ENCODE peak calls at places on chromosomes 1 and 21, in seven cellular contexts. K is mammary epithelial cell, H is RWPE1, J is endothelial cell, D is suprapubic skin, I is epithelial cell of esophagus, W is AG09309. B is an unnamed sample.

GRCh38 chr21:36721817-36722216 is 22.9 kb downstream of the SIM2 start:
- DNase-seq in W (no peak), D (no peak), J (no peak), H (no peak), K (no peak), I (no peak), B (no peak)

GRCh38 chr1:41358152-41358937 is 2.9 kb upstream of the FOXO6 start:
- DNase-seq in D (peak), H (no peak), J (no peak), I (peak), W (no peak), K (peak), B (no peak)

GRCh38 chr1:230572121-230573083 is 69.9 kb upstream of the COG2 start:
- DNase-seq in I (peak), H (no peak), J (no peak), D (no peak), W (no peak), K (peak), B (no peak)

GRCh38 chr1:186982116-186982515 is 153.4 kb downstream of the PLA2G4A start:
- DNase-seq in J (no peak), H (no peak), D (no peak), K (no peak), W (no peak), I (no peak), B (no peak)

GRCh38 chr1:97384294-97384952 is 536.4 kb downstream of the DPYD start:
- DNase-seq in W (peak), H (peak), J (no peak), D (no peak), K (peak), I (peak), B (no peak)

GRCh38 chr1:182817802-182818201 is 21.3 kb upstream of the DHX9 start:
- DNase-seq in J (no peak), I (no peak), W (no peak), K (no peak), H (no peak), D (no peak), B (no peak)

GRCh38 chr1:16628361-16629111 is 15.2 kb upstream of the NBPF1 start:
- DNase-seq in D (peak), W (no peak), K (no peak), I (no peak), J (no peak), H (no peak), B (peak)

GRCh38 chr1:17314491-17314971 is 6.5 kb downstream of the PADI4 start:
- DNase-seq in I (no peak), J (no peak), D (no peak), K (no peak), W (no peak), H (no peak), B (no peak)

GRCh38 chr1:244801246-244801645 is 34.2 kb upstream of the COX20 start:
- DNase-seq in W (no peak), K (peak), J (peak), H (peak), I (peak), D (no peak), B (no peak)

GRCh38 chr1:111507411-111508201 is 4.2 kb upstream of the ADORA3 start:
- DNase-seq in K (peak), W (peak), D (peak), H (peak), I (peak), J (peak), B (no peak)
- TF ChIP-seq CTCF in K (no peak), W (peak), D (no peak), H (no peak), I (no peak), J (no peak), B (no peak)

DNA sequence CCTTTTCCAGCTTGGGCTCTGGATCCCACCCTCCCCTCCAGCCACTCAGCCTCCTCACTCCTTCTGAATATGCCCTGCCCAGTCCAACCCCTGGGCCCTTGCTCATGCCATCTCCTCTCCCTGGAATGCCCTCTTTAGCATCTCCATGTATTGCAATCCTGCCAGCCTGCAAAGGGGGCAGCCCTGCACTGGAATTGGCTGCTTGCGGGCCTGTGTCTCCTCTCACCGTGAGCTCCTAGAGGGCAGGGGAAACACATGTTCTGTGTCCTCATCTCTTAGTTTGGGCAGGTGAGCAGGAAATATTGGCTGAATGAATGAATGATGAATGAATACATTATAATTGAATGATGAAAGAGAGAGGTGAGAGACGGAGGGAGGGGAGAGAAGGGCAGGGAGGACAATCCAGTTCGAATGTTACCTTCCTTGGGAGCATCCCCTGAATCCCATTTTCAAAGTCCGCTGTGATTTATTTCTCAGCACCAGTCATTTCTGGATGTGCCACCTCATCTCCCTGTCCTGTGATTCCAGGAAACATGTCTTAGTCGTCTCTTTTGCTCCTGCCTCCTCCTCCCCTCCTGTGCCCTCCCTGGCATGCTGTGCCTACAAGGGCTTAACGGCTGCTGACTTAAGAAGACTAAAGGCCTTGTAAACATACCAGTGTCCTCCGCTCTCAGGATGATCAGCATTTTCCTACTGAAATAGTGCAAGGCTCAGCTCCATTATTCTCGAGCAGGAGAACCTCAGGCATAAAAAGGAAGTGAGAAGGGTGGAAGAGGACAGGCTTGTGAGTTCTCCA is 61.4 kb upstream of the RUNX3 start:
- DNase-seq in J (no peak), H (no peak), I (no peak), D (no peak), W (no peak), K (no peak), B (no peak)
- TF ChIP-seq CTCF in J (no peak), H (no peak), I (no peak), D (no peak), W (no peak), K (no peak), B (peak)

DNA sequence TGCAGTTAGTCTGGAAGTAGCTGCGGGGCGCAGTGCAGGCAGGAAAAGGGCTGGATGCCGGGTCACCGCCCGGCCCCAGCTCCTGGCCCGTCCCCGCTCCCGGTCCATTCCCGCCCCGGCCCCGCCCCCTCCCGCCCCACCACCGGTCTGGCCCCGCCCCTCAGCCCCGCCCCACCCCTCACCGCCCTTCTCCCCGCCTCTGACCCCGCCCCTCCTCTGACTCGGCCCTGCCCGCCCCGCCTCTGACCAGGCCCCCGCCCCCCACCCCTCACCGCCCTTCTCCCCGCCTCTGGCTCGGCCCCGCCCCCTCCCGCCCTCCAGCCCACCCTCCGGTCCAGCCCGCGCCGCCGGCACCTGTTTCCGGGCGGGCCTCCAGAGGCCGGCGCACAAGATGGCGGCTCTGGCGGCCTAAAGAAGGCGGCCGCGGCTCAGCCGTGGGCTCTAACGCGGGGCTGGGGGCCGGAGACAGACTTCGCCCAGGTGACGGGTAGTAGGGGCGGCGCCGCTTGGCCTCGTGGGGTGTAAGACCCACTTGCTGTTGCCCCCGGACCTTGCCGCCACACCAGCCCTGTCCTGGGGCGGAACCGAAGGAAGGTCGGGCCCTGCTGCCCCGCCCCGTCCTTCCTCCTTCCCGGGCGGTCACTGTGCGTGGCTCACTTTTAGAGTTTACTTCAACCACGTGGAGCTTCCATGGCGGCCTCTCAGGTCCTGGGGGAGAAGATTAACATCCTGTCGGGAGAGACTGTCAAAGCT is at the start of gene UBIAD1:
- DNase-seq in K (peak), J (peak), H (peak), D (peak), W (peak), I (peak), B (peak)
- TF ChIP-seq CTCF in K (peak), J (no peak), H (no peak), D (no peak), W (no peak), I (peak), B (no peak)

DNA sequence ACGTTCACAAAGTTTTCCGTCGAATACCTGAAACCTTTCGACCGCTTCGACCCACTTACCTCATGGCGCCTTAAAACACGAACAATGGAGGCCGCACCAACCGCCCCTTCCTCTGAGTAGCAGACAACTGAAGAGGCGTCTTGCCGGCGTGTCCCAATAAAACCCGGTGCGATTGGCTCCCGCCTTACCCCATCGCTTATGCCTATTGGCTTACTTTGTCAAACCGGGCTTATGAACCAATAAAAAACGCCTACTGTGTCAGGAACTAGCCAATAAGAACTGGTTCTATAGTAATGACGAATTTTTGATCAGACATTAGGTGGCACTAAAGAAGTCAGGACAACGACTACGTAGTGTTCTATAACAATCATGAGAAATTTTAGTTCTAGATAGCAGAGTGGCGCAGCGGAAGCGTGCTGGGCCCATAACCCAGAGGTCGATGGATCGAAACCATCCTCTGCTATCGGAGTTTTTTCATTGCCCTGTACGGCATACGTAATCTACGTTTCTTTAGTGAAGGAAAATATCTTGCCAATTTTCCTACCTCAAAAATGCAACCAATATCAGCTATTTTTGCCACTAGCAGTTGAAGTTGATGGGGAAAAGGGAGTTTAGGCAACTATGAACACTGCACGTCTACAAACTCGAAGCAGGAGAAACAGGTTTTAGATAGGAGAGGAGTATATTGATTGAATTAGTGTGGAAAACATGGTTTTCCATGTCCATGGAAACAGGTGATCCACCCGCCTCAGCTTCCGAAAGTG is at the start of gene ILF2:
- DNase-seq in W (peak), J (peak), K (peak), D (peak), H (peak), I (peak), B (peak)
- TF ChIP-seq CTCF in W (no peak), J (no peak), K (peak), D (peak), H (no peak), I (no peak), B (peak)

DNA sequence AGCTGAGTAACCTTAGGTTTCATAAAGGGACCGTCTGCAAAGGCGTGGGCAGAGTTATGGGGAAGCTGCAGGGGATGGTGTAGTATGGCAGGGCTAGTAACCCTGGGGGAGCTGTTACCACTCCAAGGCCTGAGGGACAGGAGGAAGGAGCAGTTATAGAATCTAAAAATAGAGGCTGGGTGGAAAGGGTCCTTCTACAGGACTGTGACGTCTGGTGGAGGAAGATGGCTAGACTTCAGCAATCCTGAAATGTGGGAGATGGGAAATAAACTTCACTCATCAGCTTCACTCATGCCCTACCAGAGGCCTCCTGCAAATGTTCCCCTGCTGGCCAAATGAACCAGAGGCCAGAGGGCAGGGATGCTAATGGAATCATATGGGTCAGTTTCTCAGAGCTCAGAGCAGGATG is 46.1 kb downstream of the DAB1 start:
- DNase-seq in I (no peak), D (no peak), K (no peak), J (no peak), H (no peak), W (no peak), B (no peak)
- TF ChIP-seq CTCF in I (no peak), D (no peak), K (no peak), J (no peak), H (no peak), W (no peak), B (peak)

GRCh38 chr1:162677607-162678371 is 45.5 kb downstream of the DDR2 start:
- DNase-seq in J (no peak), W (no peak), I (no peak), K (no peak), D (no peak), H (no peak), B (no peak)
- TF ChIP-seq CTCF in J (no peak), W (no peak), I (no peak), K (no peak), D (no peak), H (no peak), B (peak)

GRCh38 chr1:198683449-198683848 is 44.6 kb downstream of the PTPRC start:
- DNase-seq in K (no peak), I (no peak), H (no peak), J (no peak), W (no peak), D (no peak), B (no peak)

GRCh38 chr1:198691063-198691462 is 52.2 kb downstream of the PTPRC start:
- DNase-seq in H (no peak), K (no peak), W (no peak), D (no peak), J (no peak), I (no peak), B (no peak)

GRCh38 chr1:198687429-198687828 is 48.6 kb downstream of the PTPRC start:
- DNase-seq in H (no peak), W (no peak), D (no peak), I (no peak), J (no peak), K (no peak), B (no peak)

GRCh38 chr1:198681831-198682756 is 43.3 kb downstream of the PTPRC start:
- DNase-seq in K (peak), I (peak), J (no peak), W (peak), D (peak), H (peak), B (no peak)

DNA sequence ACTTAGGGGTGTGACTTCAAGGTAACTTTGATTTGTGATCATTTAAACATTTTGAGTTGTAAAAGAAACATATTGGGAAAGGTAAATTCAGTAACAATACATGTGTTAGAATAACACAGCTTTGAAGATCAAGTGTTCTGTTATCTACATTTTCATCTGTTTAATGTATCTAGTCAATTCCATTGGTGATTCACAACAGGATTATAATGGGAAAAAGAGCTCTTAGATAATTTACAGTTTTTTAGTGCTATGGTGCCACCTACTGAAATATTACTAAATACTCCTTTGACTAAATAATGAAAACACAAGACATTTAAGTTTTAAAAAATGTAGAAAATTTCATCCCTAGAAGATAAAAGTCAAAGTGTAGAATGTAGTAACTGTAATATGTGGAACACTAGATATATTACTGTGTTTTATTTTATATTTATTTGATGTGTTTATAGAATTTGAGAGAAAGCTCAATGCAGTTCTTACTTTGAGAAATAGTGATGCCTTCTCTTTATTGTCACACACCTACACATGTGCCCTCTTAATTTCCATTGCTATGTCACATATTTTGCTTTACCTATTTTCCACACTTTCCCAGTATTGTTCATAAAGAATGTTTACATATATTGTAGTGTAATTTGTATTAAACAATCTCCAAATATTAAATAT is 47.4 kb downstream of the PTPRC start:
- DNase-seq in I (peak), J (no peak), H (peak), D (no peak), W (no peak), K (peak), B (no peak)
- TF ChIP-seq CTCF in I (peak), J (no peak), H (peak), D (no peak), W (peak), K (peak), B (peak)

GRCh38 chr1:28115267-28115666 is 26.9 kb upstream of the EYA3 start:
- DNase-seq in I (no peak), J (no peak), K (no peak), D (no peak), W (no peak), H (no peak), B (no peak)

GRCh38 chr1:28111157-28111556 is 22.7 kb upstream of the EYA3 start:
- DNase-seq in J (no peak), H (no peak), D (no peak), K (no peak), I (peak), W (no peak), B (no peak)

GRCh38 chr1:28110555-28110954 is 22.1 kb upstream of the EYA3 start:
- DNase-seq in W (no peak), H (peak), I (peak), K (peak), J (no peak), D (no peak), B (no peak)

GRCh38 chr1:28114844-28115243 is 26.4 kb upstream of the EYA3 start:
- DNase-seq in D (no peak), I (no peak), W (no peak), K (no peak), J (no peak), H (no peak), B (no peak)

DNA sequence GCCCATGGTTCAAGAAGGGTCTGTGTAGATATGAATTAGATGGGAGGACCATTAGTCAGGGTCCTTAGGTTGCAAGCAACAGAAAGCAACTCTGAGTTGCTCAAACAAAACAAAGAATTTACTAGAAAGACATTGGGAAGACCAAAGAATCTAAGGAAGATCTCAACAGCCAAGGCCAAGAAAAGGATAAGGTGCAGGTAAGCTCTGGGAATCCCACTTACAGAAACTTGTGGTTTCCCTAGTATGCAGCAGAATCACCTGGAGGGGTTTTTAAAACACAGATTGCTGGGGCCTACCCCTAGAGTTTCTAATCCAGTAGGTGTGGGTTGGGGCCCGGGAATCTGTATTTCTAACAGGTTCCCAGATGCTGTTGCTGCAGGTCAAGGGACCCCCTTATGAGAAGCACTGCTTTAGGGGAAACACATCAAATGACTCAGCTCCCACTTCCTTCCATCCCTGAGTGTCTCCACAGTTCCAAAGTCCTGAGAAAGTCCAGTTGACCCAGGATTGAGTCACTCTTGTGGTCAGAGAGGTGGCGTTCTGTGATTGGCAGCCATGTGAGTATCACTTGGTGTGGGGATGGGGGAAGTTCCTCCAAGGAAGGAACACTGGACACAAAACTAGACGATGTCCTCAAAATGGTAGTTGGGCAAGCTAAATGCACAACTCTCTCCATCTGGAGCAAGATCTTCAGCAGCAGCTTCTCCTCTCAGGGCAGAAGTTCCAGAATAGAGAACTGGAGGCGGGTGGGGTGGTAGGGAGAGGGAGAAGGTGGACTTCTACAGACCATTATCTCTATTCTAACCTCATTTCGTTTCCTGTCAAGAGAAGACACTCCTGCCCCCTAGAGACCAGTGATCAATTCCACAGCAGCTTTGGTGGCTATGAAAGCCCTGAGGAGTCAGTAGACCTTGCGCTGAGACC is 24.2 kb upstream of the EYA3 start:
- DNase-seq in J (no peak), I (peak), W (no peak), H (no peak), K (peak), D (no peak), B (no peak)
- TF ChIP-seq CTCF in J (no peak), I (no peak), W (peak), H (no peak), K (peak), D (no peak), B (no peak)

B was measured in osteocyte.